ENCODE peak calls at places on chromosomes 16 and 17, in nine cellular contexts. H is MM.1S; B is IMR-90; Q is choroid plexus epithelial cell; I is CD8-positive, alpha-beta T cell; X is AG04449; R is PC-9; P is transverse colon; N is HCT116. S is an unnamed sample.

GRCh38 chr16:89448656-89449055 is 41.7 kb downstream of the ANKRD11 start:
- DNase-seq in P (peak), X (no peak), N (no peak), R (no peak), Q (no peak), H (no peak), B (no peak), I (no peak), S (no peak)

GRCh38 chr17:64232466-64233262 is 30.4 kb downstream of the TEX2 start:
- DNase-seq in H (no peak), N (no peak), X (no peak), R (no peak), P (no peak), Q (no peak), B (no peak), I (no peak), S (no peak)

GRCh38 chr16:22757202-22757601 is 56.8 kb upstream of the HS3ST2 start:
- DNase-seq in X (no peak), H (no peak), R (no peak), Q (no peak), P (no peak), I (no peak), N (no peak), B (no peak), S (no peak)

GRCh38 chr17:73420897-73421296 is 109.1 kb upstream of the CDC42EP4 start:
- DNase-seq in X (no peak), I (no peak), N (peak), R (peak), Q (peak), B (peak), H (no peak), P (no peak), S (no peak)

GRCh38 chr16:46859719-46860152 is 24.4 kb upstream of the GPT2 start:
- DNase-seq in B (peak), H (no peak), X (no peak), I (no peak), R (peak), P (peak), Q (peak), N (peak), S (no peak)

GRCh38 chr16:49416276-49416675 is 42.7 kb downstream of the C16orf78 start:
- DNase-seq in I (no peak), N (no peak), R (no peak), Q (no peak), P (no peak), B (no peak), H (no peak), X (no peak), S (no peak)

GRCh38 chr17:6045621-6046357 is 24.4 kb upstream of the WSCD1 start:
- DNase-seq in B (no peak), X (no peak), H (no peak), I (no peak), R (no peak), N (no peak), Q (no peak), P (no peak), S (no peak)

GRCh38 chr17:7238418-7239090 is 703 bp downstream of the PHF23 start:
- DNase-seq in R (no peak), I (no peak), B (no peak), X (no peak), P (no peak), Q (peak), N (no peak), H (peak), S (no peak)

GRCh38 chr16:68768170-68768569 is 31.1 kb downstream of the CDH1 start:
- DNase-seq in B (no peak), N (no peak), X (no peak), Q (no peak), P (no peak), I (no peak), H (no peak), R (no peak), S (no peak)

GRCh38 chr16:11497851-11498289 is 88.8 kb downstream of the LITAF start:
- DNase-seq in H (no peak), N (peak), Q (peak), X (no peak), I (no peak), B (peak), P (no peak), R (peak), S (peak)

GRCh38 chr16:87860553-87861299 is 8.6 kb downstream of the SLC7A5 start:
- DNase-seq in I (no peak), R (peak), H (no peak), B (peak), X (no peak), Q (peak), N (no peak), P (no peak), S (peak)

GRCh38 chr17:47225911-47226688 is 17.0 kb downstream of the MYL4 start:
- DNase-seq in X (no peak), R (no peak), N (no peak), B (peak), P (no peak), Q (peak), H (no peak), I (no peak), S (no peak)

DNA sequence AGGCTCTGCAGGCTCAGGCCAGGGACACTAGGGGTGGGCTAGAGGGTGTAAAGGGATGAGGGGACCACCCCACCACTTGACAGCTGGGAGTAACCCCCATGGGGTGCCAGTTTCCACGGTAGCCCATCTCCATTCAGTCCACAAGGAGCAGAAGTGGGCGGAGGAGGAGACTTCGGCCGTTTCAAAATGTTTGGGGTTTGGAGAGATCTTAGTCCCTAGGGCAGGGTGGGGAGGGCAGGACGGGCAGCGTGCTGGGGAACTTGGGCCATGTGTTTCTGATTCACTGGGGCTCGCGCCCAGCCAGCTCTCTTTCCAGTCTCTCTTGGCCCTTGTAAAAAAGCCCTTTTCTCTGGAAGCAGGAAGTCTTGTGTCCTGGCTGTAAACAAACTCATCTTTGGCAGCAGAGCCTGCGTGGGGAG is 8.3 kb downstream of the CYGB start:
- DNase-seq in P (peak), I (no peak), B (peak), Q (peak), R (peak), X (no peak), H (no peak), N (no peak), S (no peak)
- TF ChIP-seq CTCF in P (no peak), I (no peak), B (no peak), Q (peak), R (no peak), X (no peak), H (no peak), N (no peak), S (no peak)

DNA sequence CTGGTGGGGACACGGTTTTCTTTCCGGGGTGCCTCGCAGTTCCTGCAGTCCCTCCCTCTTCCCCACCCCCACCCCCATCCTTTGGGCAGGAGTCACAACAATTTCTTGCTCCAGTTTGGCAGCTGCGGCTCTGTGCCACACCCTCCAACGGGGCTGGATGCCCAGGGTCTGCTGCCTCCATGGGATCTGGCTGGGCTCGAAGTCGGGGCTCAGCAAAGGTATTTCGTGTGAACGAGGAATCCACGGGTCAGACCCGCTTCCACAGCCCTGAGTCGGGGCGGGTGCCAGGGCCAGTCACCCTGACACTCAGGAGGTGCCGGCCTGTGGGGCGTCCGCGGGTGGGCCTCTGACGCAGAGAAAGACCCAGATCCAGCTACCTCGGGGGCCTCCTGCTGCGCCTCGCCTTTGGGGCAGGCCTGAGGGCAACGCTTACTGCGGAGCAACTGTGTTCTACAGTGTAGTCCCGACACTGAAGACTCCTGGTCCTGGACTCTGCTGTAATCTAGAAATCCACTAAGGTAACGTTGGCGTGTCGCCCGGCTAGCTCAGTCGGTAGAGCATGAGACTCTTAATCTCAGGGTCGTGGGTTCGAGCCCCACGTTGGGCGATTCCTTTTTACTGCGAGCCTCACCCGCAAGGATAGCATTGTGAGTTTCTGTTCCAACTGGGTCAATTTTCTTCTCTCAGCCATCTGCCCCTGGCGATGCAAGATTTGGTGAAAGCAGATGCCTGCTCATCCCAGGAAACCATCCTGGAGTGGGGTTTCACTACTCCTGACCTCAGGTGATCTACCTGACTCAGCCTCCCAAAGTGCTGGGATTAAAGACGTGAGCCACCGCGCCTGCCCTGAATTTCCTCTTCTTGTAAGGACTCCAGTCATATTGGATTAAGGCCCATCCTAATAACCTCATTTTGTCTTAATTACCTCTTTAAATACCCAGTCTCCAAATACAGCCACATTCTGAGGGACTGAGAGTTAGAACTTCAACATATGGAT is 12.5 kb upstream of the OR1F1 start:
- DNase-seq in N (peak), Q (peak), R (peak), H (no peak), B (peak), P (no peak), I (no peak), X (no peak), S (no peak)
- TF ChIP-seq CTCF in N (peak), Q (no peak), R (no peak), H (no peak), B (no peak), P (no peak), I (no peak), X (no peak), S (no peak)

GRCh38 chr16:66429290-66429962 is 2.3 kb downstream of the BEAN1 start:
- DNase-seq in B (no peak), N (no peak), R (no peak), H (no peak), X (no peak), P (no peak), I (no peak), Q (no peak), S (no peak)
- TF ChIP-seq CTCF in B (no peak), N (peak), R (no peak), H (no peak), X (no peak), P (no peak), I (no peak), Q (peak), S (peak)

GRCh38 chr16:56643833-56644232 is 5.4 kb downstream of the MT1A start:
- DNase-seq in H (no peak), Q (no peak), P (no peak), B (no peak), I (no peak), N (no peak), R (no peak), X (no peak), S (no peak)
- TF ChIP-seq CTCF in H (no peak), Q (no peak), P (no peak), B (no peak), I (no peak), N (no peak), R (peak), X (no peak), S (no peak)

S was measured in retinal pigment epithelial cell.